ENCODE peak calls at places on chromosomes 16 and 17, in six cellular contexts. M, L, U, D, H and K are unnamed samples.
A peak's percentile ranks its signal among the peaks of the same experiment; 100 is the strongest.

GRCh38 chr17:79340286-79340685 is 265.7 kb downstream of the ENGASE start:
- DNase-seq in M (no peak), L (no peak), U (no peak), D (peak; percentile 39), H (no peak), K (no peak)

GRCh38 chr17:12667299-12667958 is 1.7 kb downstream of the MYOCD start:
- DNase-seq in M (peak; percentile 42), L (peak; percentile 52), U (peak; percentile 88), D (no peak), H (no peak), K (peak; percentile 62)

GRCh38 chr16:72847187-72848044 is 200.5 kb downstream of the ZFHX3 start:
- DNase-seq in M (peak; percentile 55), L (no peak), U (peak; percentile 73), D (no peak), H (peak; percentile 29), K (peak; percentile 30)

GRCh38 chr17:76556759-76557367 is 17.0 kb downstream of the PRCD start:
- DNase-seq in M (no peak), L (no peak), U (peak; percentile 55), D (no peak), H (no peak), K (peak; percentile 53)

GRCh38 chr16:939311-939710 is 31.5 kb downstream of the LMF1 start:
- DNase-seq in M (no peak), L (no peak), U (no peak), D (no peak), H (no peak), K (no peak)

GRCh38 chr17:34235389-34236028 is 19.6 kb upstream of the CCL2 start:
- DNase-seq in M (no peak), L (no peak), U (no peak), D (no peak), H (no peak), K (no peak)

GRCh38 chr17:37824534-37825485 is 80.0 kb upstream of the HNF1B start:
- DNase-seq in M (no peak), L (no peak), U (peak; percentile 44), D (no peak), H (no peak), K (peak; percentile 62)

GRCh38 chr17:81405382-81406005 is 10.2 kb downstream of the BAHCC1 start:
- DNase-seq in M (no peak), L (no peak), U (no peak), D (no peak), H (no peak), K (no peak)

GRCh38 chr16:56910654-56911539 is 21.0 kb upstream of the HERPUD1 start:
- DNase-seq in M (no peak), L (no peak), U (no peak), D (no peak), H (no peak), K (no peak)

GRCh38 chr17:75442168-75443103 is 14.0 kb upstream of the TMEM94 start:
- DNase-seq in M (no peak), L (no peak), U (no peak), D (no peak), H (no peak), K (peak; percentile 40)

GRCh38 chr17:45262516-45263476 is 902 bp upstream of the SPATA32 start:
- DNase-seq in M (no peak), L (peak; percentile 57), U (no peak), D (no peak), H (no peak), K (no peak)

GRCh38 chr17:53736516-53737274 is 86.0 kb upstream of the KIF2B start:
- DNase-seq in M (no peak), L (no peak), U (no peak), D (no peak), H (no peak), K (no peak)

GRCh38 chr17:37490638-37491614 is 1.2 kb downstream of the DUSP14 start:
- DNase-seq in M (peak; percentile 41), L (peak; percentile 54), U (peak; percentile 69), D (no peak), H (peak; percentile 52), K (peak; percentile 64)

GRCh38 chr17:30831663-30832437 is at the start of gene ATAD5:
- DNase-seq in M (peak; percentile 84), L (peak; percentile 91), U (peak; percentile 96), D (peak; percentile 58), H (peak; percentile 84), K (peak; percentile 84)

GRCh38 chr17:19386276-19386863 is 620 bp downstream of the MFAP4 start:
- DNase-seq in M (no peak), L (no peak), U (peak; percentile 28), D (no peak), H (no peak), K (no peak)

GRCh38 chr17:80030730-80031410 is 4.8 kb downstream of the TBC1D16 start:
- DNase-seq in M (no peak), L (no peak), U (no peak), D (no peak), H (no peak), K (no peak)

GRCh38 chr16:50096791-50097190 is 31.0 kb downstream of the HEATR3 start:
- DNase-seq in M (no peak), L (no peak), U (no peak), D (no peak), H (no peak), K (no peak)

GRCh38 chr17:3885970-3886369 is 6.9 kb downstream of the CAMKK1 start:
- DNase-seq in M (no peak), L (no peak), U (no peak), D (no peak), H (no peak), K (no peak)

GRCh38 chr16:54633943-54634362 is 296.7 kb upstream of the IRX5 start:
- DNase-seq in M (peak; percentile 53), L (peak; percentile 55), U (peak; percentile 85), D (no peak), H (peak; percentile 38), K (peak; percentile 14)

GRCh38 chr17:78826426-78826825 is 14.2 kb downstream of the USP36 start:
- DNase-seq in M (no peak), L (no peak), U (no peak), D (no peak), H (no peak), K (no peak)

GRCh38 chr16:81469710-81470481 is 25.3 kb downstream of the CMIP start:
- DNase-seq in M (no peak), L (no peak), U (no peak), D (peak; percentile 65), H (no peak), K (no peak)

GRCh38 chr16:24511801-24512200 is 27.6 kb upstream of the RBBP6 start:
- DNase-seq in M (no peak), L (no peak), U (no peak), D (no peak), H (no peak), K (no peak)

GRCh38 chr17:2593846-2594656 is 597 bp downstream of the PAFAH1B1 start:
- DNase-seq in M (peak; percentile 81), L (peak; percentile 85), U (peak; percentile 87), D (peak; percentile 17), H (peak; percentile 77), K (peak; percentile 58)

DNA sequence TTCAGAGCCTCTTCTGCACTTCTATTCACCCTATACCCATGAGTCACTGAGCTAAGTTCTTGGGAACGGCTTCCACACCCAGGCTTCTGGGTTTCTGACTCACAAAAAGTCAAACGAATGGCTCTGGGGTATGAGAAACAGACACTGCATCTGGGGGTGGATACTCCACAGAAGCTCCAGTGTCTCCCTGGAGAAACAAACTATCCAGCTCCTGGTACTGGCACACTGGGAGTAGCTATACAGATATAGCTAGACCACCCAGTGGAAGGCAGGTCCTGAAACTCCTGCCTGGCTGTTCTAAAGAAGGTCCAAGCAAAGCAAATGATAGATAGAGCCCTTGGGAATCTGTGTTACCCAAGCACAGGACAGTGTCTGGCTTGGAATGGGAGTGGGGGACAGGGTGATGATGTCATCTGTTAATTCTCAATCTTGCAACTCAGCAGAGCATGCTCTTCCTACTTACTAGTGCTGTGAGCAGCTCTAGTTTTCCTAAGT is 6.9 kb downstream of the MMP28 start:
- DNase-seq in M (no peak), L (no peak), U (no peak), D (no peak), H (no peak), K (no peak)
- TF ChIP-seq CREB1 in M (no peak), L (no peak), U (no peak), D (no peak), H (no peak), K (no peak)

DNA sequence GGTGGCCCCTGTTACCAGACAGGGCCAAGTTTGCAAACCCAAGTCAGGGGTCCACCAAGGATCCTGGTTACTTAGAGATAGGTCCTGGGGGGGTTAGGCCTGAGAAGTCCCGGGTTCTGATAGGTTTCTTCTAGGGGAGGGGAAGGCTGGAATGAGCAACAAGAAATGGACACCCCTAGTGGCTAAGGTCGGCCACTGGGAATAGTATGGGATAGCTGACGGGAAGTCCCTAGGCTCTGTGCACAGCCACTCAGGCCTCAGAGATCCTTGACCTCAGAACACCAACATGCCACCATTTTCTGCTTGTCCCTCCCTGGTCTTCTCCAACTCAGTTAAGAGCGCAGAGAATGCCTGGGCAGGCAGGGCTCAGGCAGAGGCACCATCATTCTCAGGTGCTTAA is 13.4 kb downstream of the TK2 start:
- DNase-seq in M (no peak), L (no peak), U (peak; percentile 25), D (no peak), H (no peak), K (no peak)
- TF ChIP-seq CREB1 in M (no peak), L (no peak), U (no peak), D (no peak), H (no peak), K (no peak)

DNA sequence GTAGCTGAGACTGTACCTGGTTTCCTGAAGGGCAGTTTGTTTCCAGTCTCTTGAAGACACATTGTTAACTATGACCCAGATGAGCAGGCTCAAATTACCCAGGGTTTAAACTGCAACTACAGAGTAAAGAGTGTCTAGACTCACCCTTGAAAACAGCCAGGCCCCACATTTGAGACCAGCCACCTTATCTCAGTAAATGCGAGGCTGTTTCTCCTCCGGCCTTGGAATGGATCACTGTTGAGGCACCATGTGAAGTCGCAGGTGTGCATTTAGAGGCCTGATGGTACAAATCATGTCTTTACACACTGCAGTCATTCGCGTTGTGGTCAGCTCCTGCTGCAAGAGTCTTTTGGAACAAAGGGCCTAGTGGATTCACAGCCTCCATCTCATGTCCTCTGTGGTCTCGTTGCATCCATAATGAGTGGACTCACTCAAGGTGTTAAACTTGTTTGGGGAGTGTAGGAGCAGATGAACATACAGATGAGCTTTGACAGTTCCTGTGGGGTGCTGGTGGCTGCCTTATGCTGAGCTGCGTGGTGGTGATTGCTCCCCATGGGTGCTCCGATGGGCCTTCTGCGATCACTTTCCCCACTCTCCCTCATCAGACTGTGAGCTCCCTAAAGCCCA is 18.5 kb upstream of the N4BP1 start:
- DNase-seq in M (no peak), L (peak; percentile 29), U (no peak), D (no peak), H (no peak), K (no peak)
- TF ChIP-seq CREB1 in M (no peak), L (no peak), U (no peak), D (no peak), H (no peak), K (no peak)

GRCh38 chr17:930258-930657 is 49.3 kb downstream of the NXN start:
- DNase-seq in M (no peak), L (no peak), U (no peak), D (no peak), H (no peak), K (peak; percentile 98)

GRCh38 chr17:929547-929946 is 50.0 kb downstream of the NXN start:
- DNase-seq in M (no peak), L (no peak), U (no peak), D (no peak), H (no peak), K (no peak)

GRCh38 chr17:925846-926245 is 53.7 kb downstream of the NXN start:
- DNase-seq in M (no peak), L (no peak), U (no peak), D (no peak), H (no peak), K (no peak)

GRCh38 chr17:924711-925480 is 54.7 kb downstream of the NXN start:
- DNase-seq in M (no peak), L (no peak), U (peak; percentile 64), D (no peak), H (no peak), K (no peak)

GRCh38 chr17:927611-928461 is 51.7 kb downstream of the NXN start:
- DNase-seq in M (no peak), L (no peak), U (no peak), D (no peak), H (no peak), K (no peak)
- TF ChIP-seq CREB1 in M (no peak), L (no peak), U (no peak), D (no peak), H (no peak), K (no peak)